ENCODE peak calls at places on chromosomes 6 and 20, in nine cellular contexts. E is fibroblast of mammary gland, K is skeletal muscle cell, M is adrenal gland, J is tibial nerve, T is heart left ventricle, Z is esophagus squamous epithelium, N is IMR-90, F is lung. Q is an unnamed sample.

GRCh38 chr20:31515775-31516107 is 1.5 kb downstream of the HM13 start:
- DNase-seq in E (no peak), K (no peak), M (no peak), J (no peak), T (no peak), Z (no peak), N (no peak), F (no peak), Q (no peak)

GRCh38 chr6:87702589-87702945 is 534 bp upstream of the AKIRIN2 start:
- DNase-seq in E (peak), K (peak), M (no peak), J (no peak), T (no peak), Z (no peak), N (peak), F (no peak), Q (peak)

GRCh38 chr6:125421853-125422252 is 120.1 kb upstream of the HDDC2 start:
- DNase-seq in E (peak), K (no peak), M (peak), J (peak), T (peak), Z (no peak), N (no peak), F (no peak), Q (peak)

GRCh38 chr6:32194825-32195651 is 2.6 kb upstream of the GPSM3 start:
- DNase-seq in E (peak), K (peak), M (no peak), J (peak), T (no peak), Z (no peak), N (peak), F (no peak), Q (peak)

GRCh38 chr6:84816196-84816745 is 51.9 kb upstream of the TBX18 start:
- DNase-seq in E (no peak), K (no peak), M (no peak), J (no peak), T (no peak), Z (no peak), N (no peak), F (no peak), Q (peak)

GRCh38 chr20:11544029-11544678 is 373.5 kb upstream of the BTBD3 start:
- DNase-seq in E (peak), K (peak), M (no peak), J (peak), T (no peak), Z (no peak), N (peak), F (no peak), Q (peak)

GRCh38 chr6:124962617-124963415 is 579 bp downstream of the RNF217 start:
- DNase-seq in E (no peak), K (no peak), M (peak), J (peak), T (peak), Z (no peak), N (peak), F (peak), Q (no peak)

GRCh38 chr20:59498291-59498690 is 106.0 kb upstream of the PHACTR3 start:
- DNase-seq in E (no peak), K (no peak), M (no peak), J (no peak), T (no peak), Z (no peak), N (no peak), F (no peak), Q (no peak)

GRCh38 chr6:162387723-162388382 is 339.7 kb downstream of the PRKN start:
- DNase-seq in E (no peak), K (no peak), M (no peak), J (no peak), T (peak), Z (no peak), N (no peak), F (no peak), Q (no peak)

GRCh38 chr6:148021715-148022114 is 320.9 kb upstream of the SASH1 start:
- DNase-seq in E (no peak), K (no peak), M (no peak), J (no peak), T (no peak), Z (no peak), N (no peak), F (peak), Q (no peak)

GRCh38 chr20:47499053-47499452 is 2.6 kb upstream of the NCOA3 start:
- DNase-seq in E (no peak), K (no peak), M (no peak), J (no peak), T (no peak), Z (no peak), N (no peak), F (no peak), Q (no peak)

GRCh38 chr6:15504581-15505350 is 158.1 kb downstream of the DTNBP1 start:
- DNase-seq in E (peak), K (peak), M (peak), J (peak), T (peak), Z (no peak), N (peak), F (peak), Q (peak)

GRCh38 chr20:50982372-50982771 is 23.8 kb downstream of the MOCS3 start:
- DNase-seq in E (peak), K (no peak), M (no peak), J (no peak), T (no peak), Z (no peak), N (peak), F (no peak), Q (peak)

GRCh38 chr20:51036827-51037229 is 13.9 kb upstream of the KCNG1 start:
- DNase-seq in E (peak), K (no peak), M (no peak), J (no peak), T (no peak), Z (no peak), N (no peak), F (no peak), Q (no peak)

GRCh38 chr6:53112404-53112803 is 36.2 kb downstream of the GCM1 start:
- DNase-seq in E (no peak), K (no peak), M (no peak), J (no peak), T (no peak), Z (no peak), N (no peak), F (peak), Q (no peak)

GRCh38 chr20:5489596-5489995 is 172.8 kb upstream of the PROKR2 start:
- DNase-seq in E (no peak), K (no peak), M (no peak), J (no peak), T (no peak), Z (no peak), N (no peak), F (no peak), Q (no peak)

GRCh38 chr6:35719407-35719829 is 17.4 kb upstream of the ARMC12 start:
- DNase-seq in E (no peak), K (no peak), M (no peak), J (no peak), T (no peak), Z (no peak), N (no peak), F (no peak), Q (no peak)
- H3K4me3 ChIP-seq in E (no peak), K (peak), M (no peak), J (no peak), T (peak), Z (no peak), N (no peak), F (no peak), Q (peak)

GRCh38 chr20:61435184-61435822 is 183.2 kb downstream of the CDH4 start:
- DNase-seq in E (no peak), K (no peak), M (no peak), J (no peak), T (no peak), Z (no peak), N (no peak), F (no peak), Q (no peak)
- H3K4me3 ChIP-seq in E (no peak), K (no peak), M (no peak), J (no peak), T (no peak), Z (no peak), N (no peak), F (no peak), Q (no peak)

DNA sequence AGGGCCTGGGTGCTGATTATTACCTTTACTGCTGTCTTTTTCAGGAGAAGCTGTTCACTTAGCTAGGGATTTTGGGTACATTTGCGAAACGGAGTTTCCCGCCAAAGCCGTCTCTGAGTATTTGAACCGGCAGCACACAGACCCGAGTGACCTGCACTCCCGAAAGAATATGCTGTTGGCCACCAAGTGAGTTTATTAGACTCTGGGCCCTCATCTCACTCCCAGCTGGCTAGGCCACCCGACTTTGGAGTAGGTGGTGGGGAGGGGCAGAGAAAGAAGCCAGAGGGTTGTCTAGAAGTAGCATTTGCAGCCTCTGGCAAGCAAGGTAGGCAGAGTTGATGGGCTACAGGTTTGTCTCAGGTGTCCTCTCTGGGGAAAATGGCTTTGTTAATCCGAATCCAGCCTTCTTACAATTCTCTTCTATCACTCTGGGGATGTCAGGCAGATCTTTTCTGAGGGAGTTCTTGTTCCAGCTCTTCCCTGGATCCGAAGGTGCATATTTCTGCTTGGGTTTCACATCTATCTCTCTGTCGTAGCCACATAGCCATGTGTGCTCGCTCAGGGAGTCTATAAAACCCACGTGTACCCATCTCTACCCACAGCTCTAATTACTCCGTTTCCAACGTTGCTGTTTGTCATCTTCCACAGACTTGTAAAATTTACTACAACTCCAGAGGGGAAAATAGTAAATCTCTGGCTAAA is 21.6 kb downstream of the TFAP2B start:
- DNase-seq in E (no peak), K (no peak), M (no peak), J (no peak), T (no peak), Z (no peak), N (no peak), F (no peak), Q (no peak)
- H3K4me3 ChIP-seq in E (no peak), K (no peak), M (no peak), J (no peak), T (no peak), Z (no peak), N (no peak), F (no peak), Q (no peak)

GRCh38 chr6:89272611-89273010 is 42.5 kb downstream of the GABRR2 start:
- DNase-seq in E (no peak), K (no peak), M (no peak), J (no peak), T (no peak), Z (no peak), N (no peak), F (no peak), Q (no peak)
- H3K4me3 ChIP-seq in E (no peak), K (no peak), M (no peak), J (no peak), T (no peak), Z (no peak), N (no peak), F (no peak), Q (no peak)

GRCh38 chr6:13924146-13924948 is 405 bp upstream of the RNF182 start:
- DNase-seq in E (peak), K (no peak), M (peak), J (no peak), T (peak), Z (no peak), N (peak), F (no peak), Q (peak)
- H3K4me3 ChIP-seq in E (peak), K (peak), M (no peak), J (peak), T (peak), Z (peak), N (peak), F (peak), Q (peak)